ENCODE peak calls at places on chromosomes 4 and X, in nine cellular contexts. Y is NB4, N is fibroblast of lung, M is A673, O is epithelial cell of esophagus, E is tibial nerve, H is esophagus muscularis mucosa, A is dorsolateral prefrontal cortex, Q is epithelial cell of proximal tubule. U is an unnamed sample.

GRCh38 chrX:18931972-18932371 is 51.9 kb downstream of the PHKA2 start:
- DNase-seq in M (peak), O (peak), Y (peak), A (no peak), N (peak), Q (no peak), E (no peak), H (no peak), U (peak)

GRCh38 chr4:139786494-139787354 is 121.1 kb downstream of the MGST2 start:
- DNase-seq in A (no peak), Q (peak), M (peak), E (no peak), O (peak), Y (no peak), H (peak), N (no peak), U (no peak)

GRCh38 chr4:139666735-139667266 is 1.2 kb downstream of the MGST2 start:
- DNase-seq in M (peak), H (no peak), E (peak), Q (no peak), O (peak), Y (peak), A (no peak), N (peak), U (peak)

GRCh38 chr4:22500831-22501714 is 14.8 kb downstream of the ADGRA3 start:
- DNase-seq in Y (no peak), E (no peak), O (peak), M (no peak), H (peak), Q (peak), N (no peak), A (no peak), U (peak)

GRCh38 chrX:8741981-8742380 is 10.0 kb upstream of the ANOS1 start:
- DNase-seq in H (no peak), O (no peak), Y (peak), N (no peak), E (no peak), Q (no peak), M (no peak), A (no peak), U (no peak)

GRCh38 chr4:70734168-70734954 is 12.6 kb downstream of the RUFY3 start:
- DNase-seq in A (no peak), M (peak), H (no peak), Y (peak), E (no peak), Q (no peak), N (peak), O (peak), U (peak)

GRCh38 chrX:49209434-49210251 is 9.7 kb upstream of the SYP start:
- DNase-seq in Q (no peak), N (no peak), O (no peak), A (peak), Y (peak), M (no peak), E (no peak), H (no peak), U (no peak)

GRCh38 chr4:175125410-175126068 is 207.4 kb downstream of the ADAM29 start:
- DNase-seq in Q (no peak), E (no peak), N (no peak), Y (no peak), H (no peak), A (no peak), M (no peak), O (peak), U (no peak)

GRCh38 chrX:40434947-40435346 is 145.8 kb upstream of the ATP6AP2 start:
- DNase-seq in O (no peak), Y (peak), A (no peak), H (no peak), Q (no peak), M (peak), E (peak), N (peak), U (peak)

GRCh38 chr4:119656986-119657635 is 28.5 kb upstream of the PDE5A start:
- DNase-seq in E (no peak), Y (no peak), A (no peak), Q (no peak), H (no peak), O (peak), N (no peak), M (no peak), U (peak)

GRCh38 chrX:110421499-110422455 is 63.1 kb downstream of the RTL9 start:
- DNase-seq in M (no peak), Y (no peak), A (no peak), N (no peak), H (no peak), Q (no peak), O (peak), E (no peak), U (peak)
- TF ChIP-seq CTCF in M (no peak), Y (no peak), A (no peak), N (no peak), H (no peak), Q (no peak), O (no peak), E (no peak), U (no peak)

GRCh38 chrX:10617964-10618342 is 2.4 kb downstream of the MID1 start:
- DNase-seq in O (peak), M (peak), A (no peak), E (no peak), H (no peak), N (no peak), Q (no peak), Y (no peak), U (peak)

GRCh38 chrX:10617186-10617963 is 3.0 kb downstream of the MID1 start:
- DNase-seq in E (no peak), A (no peak), N (no peak), Q (no peak), O (no peak), Y (no peak), H (no peak), M (no peak), U (no peak)

GRCh38 chrX:10619311-10620015 is 922 bp downstream of the MID1 start:
- DNase-seq in Q (no peak), H (no peak), Y (no peak), A (no peak), E (no peak), O (no peak), N (no peak), M (peak), U (peak)

GRCh38 chrX:10618911-10619310 is 1.5 kb downstream of the MID1 start:
- DNase-seq in Q (no peak), E (no peak), H (no peak), A (no peak), M (no peak), O (no peak), Y (no peak), N (no peak), U (peak)

DNA sequence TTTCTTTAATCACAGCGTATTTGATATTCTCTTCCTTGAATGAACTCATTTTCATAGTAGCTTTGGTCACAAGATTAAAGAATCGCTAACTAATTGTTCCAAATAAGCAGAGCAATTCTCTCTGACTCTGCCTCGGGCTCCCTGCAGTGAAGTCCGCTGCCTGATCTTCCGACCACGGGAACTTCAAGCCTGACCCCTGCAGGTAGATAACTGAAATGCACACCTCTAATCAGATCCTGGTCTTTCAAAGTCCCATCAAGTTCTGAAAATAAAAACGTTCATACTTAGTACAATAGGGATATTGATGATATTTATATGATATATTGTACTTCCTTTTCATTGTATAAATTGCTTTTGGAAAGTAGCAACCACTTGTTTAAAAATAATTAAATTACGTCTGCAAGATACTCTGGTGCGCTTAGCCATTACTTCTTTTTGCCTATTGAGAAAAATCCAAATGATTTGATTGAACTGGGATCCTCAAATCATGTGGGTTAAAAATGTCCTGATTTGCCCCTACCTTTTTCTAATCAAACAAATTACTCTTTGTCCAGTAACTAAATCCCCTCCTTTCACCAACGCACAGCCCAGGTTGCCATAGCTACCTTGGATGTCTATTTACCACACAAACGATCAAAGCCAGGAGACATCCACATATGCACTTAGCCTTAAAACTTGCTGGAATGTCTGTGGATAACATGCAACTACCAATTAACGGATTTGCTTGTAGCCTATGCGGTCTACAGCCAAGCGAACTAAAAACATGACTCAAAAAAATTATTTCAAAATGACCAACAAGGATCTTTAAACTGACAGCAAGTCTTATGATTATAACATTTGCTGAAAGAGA is 4.2 kb downstream of the MID1 start:
- DNase-seq in H (no peak), M (peak), Y (peak), Q (no peak), E (peak), A (no peak), O (peak), N (peak), U (peak)
- H3K4me3 ChIP-seq in H (no peak), M (no peak), Y (no peak), Q (peak), E (no peak), A (peak), O (peak), N (no peak), U (peak)

GRCh38 chrX:66728818-66729271 is 90.0 kb upstream of the EDA2R start:
- DNase-seq in H (no peak), A (peak), M (peak), N (peak), Y (peak), O (peak), Q (no peak), E (peak), U (peak)

GRCh38 chrX:66731398-66731797 is 92.5 kb upstream of the EDA2R start:
- DNase-seq in N (peak), O (peak), E (no peak), M (peak), Q (no peak), H (no peak), Y (peak), A (no peak), U (peak)
- TF ChIP-seq CTCF in N (peak), O (peak), E (peak), M (peak), Q (peak), H (no peak), Y (peak), A (peak), U (peak)

GRCh38 chr4:150379454-150379853 is 202.5 kb upstream of the MAB21L2 start:
- DNase-seq in N (no peak), M (no peak), E (no peak), Q (no peak), H (no peak), Y (no peak), O (peak), A (no peak), U (peak)

GRCh38 chr4:150371869-150372268 is 210.1 kb upstream of the MAB21L2 start:
- DNase-seq in Y (no peak), A (no peak), Q (no peak), H (no peak), N (no peak), E (no peak), M (no peak), O (no peak), U (no peak)

GRCh38 chr4:150369434-150370141 is 212.4 kb upstream of the MAB21L2 start:
- DNase-seq in Y (no peak), E (no peak), Q (no peak), M (no peak), H (no peak), O (no peak), N (no peak), A (no peak), U (no peak)

DNA sequence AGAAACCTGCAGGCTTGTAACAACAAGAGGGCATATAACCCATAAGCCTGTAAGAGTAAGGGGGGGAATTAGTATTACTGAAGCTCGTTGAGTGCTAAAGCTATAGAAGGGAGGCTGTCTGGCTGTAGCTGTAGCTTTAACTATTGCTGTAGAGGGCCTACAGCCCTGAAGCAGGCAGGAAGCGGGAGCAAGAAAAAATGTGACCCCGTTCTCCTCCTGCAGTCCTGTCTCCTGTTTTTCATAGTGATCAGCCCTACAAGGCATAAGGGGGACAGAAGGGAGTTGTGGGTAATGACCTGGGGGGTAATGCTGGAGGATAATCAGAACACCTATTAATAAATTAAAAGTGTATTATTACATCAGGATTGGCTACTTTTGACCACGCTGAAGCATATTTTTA is 206.9 kb upstream of the MAB21L2 start:
- DNase-seq in H (no peak), N (no peak), A (no peak), E (no peak), Y (no peak), O (no peak), M (no peak), Q (no peak), U (no peak)
- H3K4me3 ChIP-seq in H (no peak), N (no peak), A (no peak), E (no peak), Y (no peak), O (no peak), M (no peak), Q (no peak), U (no peak)

GRCh38 chrX:69196666-69197065 is 31.4 kb upstream of the PJA1 start:
- DNase-seq in Q (no peak), Y (no peak), N (no peak), M (no peak), H (no peak), A (no peak), O (no peak), E (no peak), U (no peak)

GRCh38 chrX:69195197-69195596 is 29.9 kb upstream of the PJA1 start:
- DNase-seq in A (no peak), N (no peak), O (no peak), Y (no peak), E (no peak), H (no peak), Q (no peak), M (no peak), U (no peak)

GRCh38 chrX:69195810-69196209 is 30.6 kb upstream of the PJA1 start:
- DNase-seq in Q (no peak), H (no peak), A (no peak), O (no peak), E (no peak), M (no peak), N (no peak), Y (no peak), U (no peak)

GRCh38 chrX:69192603-69193002 is 27.4 kb upstream of the PJA1 start:
- DNase-seq in H (no peak), N (no peak), Q (no peak), A (no peak), Y (no peak), O (peak), M (no peak), E (no peak), U (no peak)

GRCh38 chrX:69197690-69198089 is 32.4 kb upstream of the PJA1 start:
- DNase-seq in A (no peak), Y (no peak), H (no peak), M (no peak), Q (no peak), N (no peak), O (no peak), E (no peak), U (no peak)
- TF ChIP-seq CTCF in A (no peak), Y (no peak), H (no peak), M (no peak), Q (no peak), N (no peak), O (no peak), E (no peak), U (no peak)

DNA sequence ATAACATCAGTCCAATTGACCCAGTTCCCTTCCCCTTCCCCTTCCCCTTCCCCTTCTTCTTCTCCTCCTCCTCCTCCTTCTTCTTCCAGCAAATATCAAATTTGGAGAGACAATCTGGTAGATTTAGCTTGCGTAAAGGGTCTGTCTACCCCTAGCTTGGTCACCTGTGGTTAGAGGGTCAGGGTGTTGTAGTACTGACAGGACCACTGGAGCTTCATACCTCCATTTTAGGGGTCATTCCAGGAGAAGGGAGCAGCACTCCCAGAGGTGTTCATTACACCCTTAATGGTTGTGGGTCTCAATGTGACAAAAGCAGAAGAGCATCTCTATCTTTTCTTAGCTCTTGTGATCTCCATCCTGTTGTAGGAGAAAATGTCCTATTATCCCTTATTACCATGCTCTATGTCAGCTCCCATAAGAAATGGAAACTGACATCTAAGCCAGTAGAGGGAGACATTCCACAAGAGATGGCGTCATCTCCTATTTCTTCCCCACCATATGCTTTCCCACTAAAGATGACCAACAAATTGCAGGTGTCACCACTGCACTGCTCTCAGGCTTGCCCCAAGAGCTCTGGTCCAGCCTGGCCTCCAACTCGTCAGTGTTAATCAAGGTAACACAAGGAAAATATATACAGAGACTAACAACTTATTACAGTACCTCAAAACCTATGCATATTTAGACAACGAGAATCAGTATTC is 3.5 kb upstream of the FGB start:
- DNase-seq in A (no peak), N (peak), M (peak), Y (peak), E (no peak), Q (peak), H (no peak), O (peak), U (peak)
- H3K4me3 ChIP-seq in A (no peak), N (no peak), M (no peak), Y (no peak), E (no peak), Q (no peak), H (no peak), O (no peak), U (no peak)

GRCh38 chr4:131427000-131427399 is 1722.1 kb upstream of the PCDH10 start:
- DNase-seq in O (peak), H (no peak), N (no peak), M (no peak), Y (no peak), Q (no peak), A (no peak), E (no peak), U (no peak)

GRCh38 chr4:131426023-131426758 is 1722.9 kb upstream of the PCDH10 start:
- DNase-seq in Y (peak), A (no peak), O (peak), Q (no peak), E (no peak), H (no peak), N (no peak), M (no peak), U (no peak)

GRCh38 chr4:131430302-131430701 is 1718.8 kb upstream of the PCDH10 start:
- DNase-seq in Q (no peak), N (no peak), M (no peak), Y (peak), H (no peak), O (peak), A (no peak), E (no peak), U (no peak)
- TF ChIP-seq CTCF in Q (peak), N (no peak), M (no peak), Y (no peak), H (no peak), O (peak), A (no peak), E (no peak), U (no peak)

GRCh38 chr4:98658287-98659105 is at the start of gene TSPAN5:
- DNase-seq in M (peak), Q (no peak), Y (peak), E (peak), A (peak), N (peak), O (peak), H (no peak), U (peak)

GRCh38 chr4:98656443-98656842 is 2.0 kb downstream of the TSPAN5 start:
- DNase-seq in E (no peak), Q (no peak), A (no peak), Y (no peak), M (no peak), N (no peak), H (no peak), O (no peak), U (no peak)

GRCh38 chr4:98653006-98653405 is 5.4 kb downstream of the TSPAN5 start:
- DNase-seq in H (no peak), M (no peak), Q (no peak), A (no peak), E (no peak), O (peak), N (peak), Y (no peak), U (peak)

GRCh38 chr4:98657531-98658286 is 702 bp downstream of the TSPAN5 start:
- DNase-seq in E (no peak), Q (peak), A (peak), H (no peak), O (peak), N (peak), M (peak), Y (peak), U (peak)

GRCh38 chr4:98653890-98654867 is 4.2 kb downstream of the TSPAN5 start:
- DNase-seq in H (no peak), Q (peak), O (peak), Y (no peak), M (no peak), E (no peak), N (peak), A (no peak), U (peak)
- H3K4me3 ChIP-seq in H (no peak), Q (no peak), O (no peak), Y (no peak), M (no peak), E (no peak), N (no peak), A (peak), U (no peak)

GRCh38 chrX:24357101-24357500 is 3.3 kb upstream of the SUPT20HL1 start:
- DNase-seq in Q (no peak), M (peak), H (no peak), Y (no peak), A (no peak), E (no peak), N (no peak), O (peak), U (peak)
- TF ChIP-seq CTCF in Q (no peak), M (no peak), H (no peak), Y (no peak), A (no peak), E (no peak), N (no peak), O (no peak), U (no peak)

GRCh38 chr4:41678086-41678485 is 70.4 kb downstream of the PHOX2B start:
- DNase-seq in Y (no peak), A (no peak), M (no peak), H (peak), N (peak), O (no peak), E (no peak), Q (no peak), U (peak)
- H3K4me3 ChIP-seq in Y (no peak), A (no peak), M (no peak), H (no peak), N (no peak), O (no peak), E (no peak), Q (no peak), U (no peak)